ENCODE peak calls at places on chromosome 20, in five cellular contexts. M is fibroblast of the aortic adventitia; D is fibroblast of mammary gland; F is CD4-positive, alpha-beta T cell; K is right lobe of liver. X is an unnamed sample.

GRCh38 chr20:46230811-46231282 is 77.5 kb downstream of the CDH22 start:
- DNase-seq in M (peak), K (no peak), F (no peak), D (peak), X (peak)

GRCh38 chr20:19354950-19355349 is 142.5 kb downstream of the SLC24A3 start:
- DNase-seq in M (no peak), K (no peak), F (no peak), D (no peak), X (no peak)

GRCh38 chr20:49187330-49188100 is 619 bp downstream of the STAU1 start:
- DNase-seq in K (peak), F (no peak), M (peak), D (no peak), X (no peak)

GRCh38 chr20:50278684-50279531 is 88.3 kb downstream of the CEBPB start:
- DNase-seq in D (peak), M (peak), K (peak), F (no peak), X (no peak)

GRCh38 chr20:20487811-20488210 is 119.9 kb downstream of the INSM1 start:
- DNase-seq in F (no peak), M (no peak), K (no peak), D (no peak), X (no peak)

GRCh38 chr20:19381947-19382346 is 169.5 kb downstream of the SLC24A3 start:
- DNase-seq in M (no peak), K (no peak), F (no peak), D (no peak), X (no peak)

GRCh38 chr20:58628491-58629212 is 22.4 kb upstream of the STX16 start:
- DNase-seq in K (no peak), D (no peak), F (no peak), M (no peak), X (no peak)

GRCh38 chr20:25361287-25361683 is 29.4 kb downstream of the ABHD12 start:
- DNase-seq in M (peak), F (no peak), D (no peak), K (no peak), X (no peak)

GRCh38 chr20:4891997-4892396 is 109.3 kb downstream of the SLC23A2 start:
- DNase-seq in M (no peak), F (no peak), K (no peak), D (no peak), X (no peak)

GRCh38 chr20:48783533-48784272 is 44.1 kb downstream of the PREX1 start:
- DNase-seq in K (no peak), F (no peak), D (no peak), M (peak), X (no peak)

GRCh38 chr20:15584507-15584906 is 988.7 kb downstream of the KIF16B start:
- DNase-seq in F (no peak), M (no peak), K (no peak), D (no peak), X (no peak)

GRCh38 chr20:36449663-36450062 is 91.7 kb upstream of the MYL9 start:
- DNase-seq in F (no peak), K (no peak), D (no peak), M (no peak), X (no peak)

GRCh38 chr20:45833883-45834796 is 541 bp downstream of the SNX21 start:
- DNase-seq in F (peak), M (peak), D (peak), K (peak), X (peak)

GRCh38 chr20:36574278-36575065 is 1.1 kb downstream of the TGIF2 start:
- DNase-seq in F (peak), M (peak), D (peak), K (peak), X (peak)

GRCh38 chr20:44154521-44155001 is 32.4 kb downstream of the JPH2 start:
- DNase-seq in D (no peak), K (no peak), M (no peak), F (no peak), X (no peak)

GRCh38 chr20:49724637-49725606 is 11.2 kb upstream of the B4GALT5 start:
- DNase-seq in K (no peak), M (peak), D (peak), F (no peak), X (no peak)

GRCh38 chr20:36604952-36605308 is 649 bp upstream of the RAB5IF start:
- DNase-seq in F (peak), K (peak), M (no peak), D (peak), X (no peak)

GRCh38 chr20:3406481-3407425 is 716 bp downstream of the DNAAF9 start:
- DNase-seq in K (no peak), D (peak), F (no peak), M (peak), X (peak)

GRCh38 chr20:24405810-24406209 is 63.6 kb upstream of the SYNDIG1 start:
- DNase-seq in D (no peak), M (no peak), K (no peak), F (no peak), X (no peak)

GRCh38 chr20:17077030-17077429 is 149.8 kb upstream of the PCSK2 start:
- DNase-seq in F (no peak), D (no peak), M (no peak), K (no peak), X (no peak)

DNA sequence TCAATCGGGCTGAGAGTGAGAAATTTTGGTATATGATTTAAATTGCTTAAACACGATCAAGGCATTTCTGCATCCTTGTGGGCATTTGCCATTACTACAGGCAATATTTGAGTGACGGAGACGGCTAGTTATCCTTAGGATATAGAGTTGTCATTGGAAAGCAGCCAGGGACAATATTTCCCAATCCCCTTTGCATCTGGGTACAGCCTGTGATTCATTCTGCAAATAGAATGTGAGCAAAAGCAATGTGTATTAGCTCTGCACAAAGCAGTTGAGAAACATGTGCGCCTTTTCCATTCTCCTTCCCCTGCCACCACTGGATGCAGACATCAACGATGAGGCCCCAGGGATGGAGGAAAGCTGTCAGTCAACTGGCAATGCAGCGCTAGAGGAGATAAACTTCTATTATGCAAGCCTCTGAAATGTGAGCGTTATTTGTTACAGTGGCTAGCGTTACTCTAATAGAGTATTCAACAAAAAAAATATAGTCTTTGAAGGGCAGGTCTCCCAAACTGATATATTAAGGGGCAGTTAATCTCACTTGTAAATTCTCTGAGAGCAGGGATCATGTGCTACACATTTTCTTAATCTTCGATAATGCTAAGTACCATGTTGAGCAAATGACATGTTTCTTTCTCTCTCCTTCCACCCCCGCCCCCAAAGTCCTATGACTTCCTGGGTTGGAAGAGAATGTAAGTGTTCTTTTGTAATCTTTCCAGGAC is 37.1 kb upstream of the NCOA3 start:
- DNase-seq in F (no peak), M (peak), K (peak), D (peak), X (no peak)
- TF ChIP-seq CTCF in F (no peak), M (peak), K (peak), D (peak), X (peak)

DNA sequence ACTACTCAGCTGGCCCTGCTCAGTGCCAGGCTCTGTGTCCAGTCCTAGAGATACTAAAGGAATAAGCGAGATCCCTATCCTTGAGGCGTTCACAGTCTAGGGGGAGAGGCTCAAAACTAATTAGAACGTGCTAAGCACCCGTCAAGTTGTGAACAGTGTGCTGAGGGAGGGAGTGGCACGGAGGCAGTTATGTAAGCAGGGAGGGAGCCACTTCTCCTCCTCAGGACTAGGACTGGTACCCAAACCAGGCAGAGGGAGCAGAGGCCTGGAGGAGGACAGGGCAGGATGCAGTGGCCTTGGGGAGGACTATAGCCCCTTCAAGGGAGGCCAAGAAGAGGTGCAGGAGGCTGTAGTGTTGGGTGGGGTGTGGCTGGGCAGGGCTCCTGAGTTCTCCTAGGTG is 39.6 kb upstream of the VSTM2L start:
- DNase-seq in M (no peak), D (no peak), F (no peak), K (no peak), X (no peak)
- TF ChIP-seq CTCF in M (no peak), D (no peak), F (no peak), K (no peak), X (no peak)

DNA sequence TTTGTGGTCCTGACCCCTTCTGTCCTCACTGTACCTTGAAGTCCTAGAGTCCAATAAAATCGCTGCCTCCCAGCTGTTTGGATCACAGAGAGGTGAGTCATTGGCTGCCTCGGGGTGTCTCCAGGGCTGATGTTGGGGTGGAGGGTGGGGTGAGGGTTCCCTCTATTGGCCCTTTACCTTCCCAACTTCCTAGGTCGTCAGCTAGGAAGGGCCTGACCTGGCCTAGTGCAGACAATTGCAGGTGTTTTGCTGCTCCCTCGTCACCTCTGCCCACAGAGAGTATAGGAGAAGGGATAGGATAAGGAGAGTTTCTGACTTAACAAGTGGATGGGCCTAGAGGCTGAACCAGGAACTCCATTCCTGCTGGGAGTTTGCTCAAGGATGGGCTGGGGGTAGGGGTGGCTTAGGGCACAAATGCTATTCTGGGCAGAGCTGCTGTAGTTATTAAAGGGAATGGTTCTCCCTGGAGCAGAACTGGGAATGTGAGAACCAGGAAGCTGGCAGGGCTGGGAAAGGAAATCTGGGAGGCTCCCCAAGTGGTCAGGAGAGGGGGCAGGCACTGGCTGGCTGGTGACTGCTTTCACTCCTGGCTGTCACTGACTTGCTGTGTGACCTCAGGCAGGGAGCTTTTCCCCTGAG is 1.4 kb downstream of the TP53INP2 start:
- DNase-seq in D (peak), M (peak), K (no peak), F (no peak), X (no peak)
- TF ChIP-seq CTCF in D (no peak), M (peak), K (no peak), F (no peak), X (no peak)

DNA sequence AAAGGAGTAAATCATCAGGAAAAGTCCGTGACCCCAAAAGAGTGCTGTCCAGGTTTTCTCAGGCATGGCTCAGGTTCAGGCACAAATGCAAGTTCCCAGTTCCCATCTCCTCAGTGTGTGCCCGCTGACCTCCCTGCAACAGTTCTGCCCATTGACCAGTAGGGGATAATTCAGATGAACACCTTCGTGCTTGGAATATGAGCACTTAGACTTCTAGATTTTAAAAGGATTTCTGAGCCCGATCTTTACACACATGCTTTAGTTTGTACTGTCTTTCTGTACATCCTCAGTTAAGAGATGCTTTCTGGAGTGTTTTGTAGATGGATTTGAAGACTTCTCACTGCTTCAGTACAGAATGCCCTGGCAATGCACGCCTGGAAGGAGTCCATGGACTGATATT is 239.7 kb upstream of the PLCB4 start:
- DNase-seq in K (no peak), M (no peak), D (peak), F (no peak), X (no peak)
- TF ChIP-seq CTCF in K (no peak), M (no peak), D (peak), F (no peak), X (peak)

GRCh38 chr20:51616060-51616459 is 73.5 kb upstream of the NFATC2 start:
- DNase-seq in K (no peak), F (no peak), D (no peak), M (no peak), X (no peak)
- TF ChIP-seq CTCF in K (no peak), F (no peak), D (peak), M (no peak), X (no peak)

DNA sequence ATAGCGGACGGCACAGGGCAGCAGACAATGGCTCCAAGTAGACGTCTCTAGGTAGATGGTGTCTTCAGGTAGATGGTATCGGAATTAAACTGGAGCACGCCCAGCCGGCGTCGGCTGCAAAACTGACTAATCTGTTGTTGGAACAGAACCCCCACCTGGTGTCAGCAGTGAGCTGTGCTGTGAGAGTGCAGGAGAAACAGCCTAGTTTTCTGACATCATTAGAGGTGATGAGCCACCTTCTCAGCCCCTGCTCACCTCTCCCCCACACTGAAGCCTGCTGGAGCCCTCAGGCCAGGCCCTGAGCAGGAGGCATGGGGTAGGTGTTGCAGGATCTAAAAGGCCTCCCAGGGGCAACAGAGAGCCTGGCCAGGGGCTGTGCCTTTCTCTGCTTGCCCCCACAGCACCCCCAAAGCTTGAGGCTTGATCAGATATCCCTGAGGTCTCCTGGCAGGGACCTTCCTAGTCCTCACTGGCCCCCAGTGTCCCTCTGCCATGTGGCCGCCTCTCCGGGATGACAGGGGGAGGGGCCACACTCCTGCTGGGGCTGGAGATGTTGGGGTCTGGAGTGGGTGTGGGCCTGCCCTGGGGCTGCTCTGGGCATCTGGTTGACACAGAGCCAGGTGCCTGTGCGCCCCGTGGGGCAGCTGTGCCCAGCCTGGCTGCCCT is 6.9 kb upstream of the HELZ2 start:
- DNase-seq in K (peak), M (peak), F (peak), D (peak), X (no peak)
- TF ChIP-seq CTCF in K (peak), M (peak), F (peak), D (peak), X (no peak)

GRCh38 chr20:9886227-9886626 is 47.4 kb upstream of the PAK5 start:
- DNase-seq in K (no peak), F (no peak), D (peak), M (no peak), X (no peak)

GRCh38 chr20:9889270-9889981 is 50.5 kb upstream of the PAK5 start:
- DNase-seq in K (no peak), F (no peak), M (no peak), D (no peak), X (no peak)

GRCh38 chr20:9884666-9885065 is 45.8 kb upstream of the PAK5 start:
- DNase-seq in M (no peak), D (peak), K (no peak), F (no peak), X (no peak)

GRCh38 chr20:9878096-9878495 is 39.2 kb upstream of the PAK5 start:
- DNase-seq in F (no peak), M (no peak), K (no peak), D (peak), X (no peak)

GRCh38 chr20:9884061-9884460 is 45.2 kb upstream of the PAK5 start:
- DNase-seq in D (no peak), F (no peak), M (no peak), K (no peak), X (no peak)
- TF ChIP-seq CTCF in D (no peak), F (no peak), M (no peak), K (peak), X (no peak)

X was measured in mesothelial cell of epicardium.